ENCODE peak calls at places on chromosomes 7 and 10, in eight cellular contexts. D is mesothelial cell of epicardium; Y is mucosa of descending colon; S is activated naive CD4-positive, alpha-beta T cell treated with anti-CD3 and anti-CD28 coated beads, Interleukin-2, amount 10 ng/mL, durations not matched to agents 7 days and 5 days; M is left ventricle myocardium inferior; A is activated T-helper 1 cell treated with anti-CD3 and anti-CD28 coated beads, Interleukin-2, amount 50 U/mL, for 16 hours; K is T-helper 1 cell; T is NCI-H1105 treated with DMSO at 0.1 percent for 48 hours. B is an unnamed sample.

GRCh38 chr10:3452683-3453388 is 280.3 kb upstream of the PITRM1 start:
- DNase-seq in Y (no peak), M (no peak), T (no peak), D (no peak), A (no peak), K (no peak), S (no peak), B (peak)

GRCh38 chr10:685613-686012 is 3.9 kb downstream of the DIP2C start:
- DNase-seq in Y (no peak), D (no peak), A (no peak), T (no peak), M (no peak), K (no peak), S (no peak), B (no peak)

GRCh38 chr10:126042354-126042753 is 146.0 kb downstream of the FANK1 start:
- DNase-seq in A (no peak), D (no peak), T (no peak), S (no peak), K (no peak), M (no peak), Y (no peak), B (peak)

GRCh38 chr7:134997214-134997885 is 11.0 kb downstream of the AGBL3 start:
- DNase-seq in S (no peak), D (no peak), M (no peak), K (no peak), T (no peak), A (no peak), Y (no peak), B (no peak)

GRCh38 chr10:110045772-110046171 is 38.0 kb downstream of the ADD3 start:
- DNase-seq in Y (no peak), D (no peak), K (peak), M (no peak), A (no peak), S (no peak), T (no peak), B (no peak)

GRCh38 chr10:125057158-125058001 is 103.0 kb downstream of the CTBP2 start:
- DNase-seq in K (no peak), M (peak), A (no peak), D (no peak), S (no peak), T (no peak), Y (no peak), B (no peak)

GRCh38 chr10:100222529-100222928 is 6.9 kb downstream of the CHUK start:
- DNase-seq in K (no peak), A (no peak), D (no peak), M (no peak), Y (no peak), T (no peak), S (no peak), B (no peak)

GRCh38 chr7:114879554-114879953 is 42.3 kb upstream of the MDFIC start:
- DNase-seq in M (no peak), T (no peak), Y (no peak), A (no peak), D (no peak), S (no peak), K (no peak), B (no peak)

GRCh38 chr7:29019275-29019820 is 61.2 kb upstream of the TRIL start:
- DNase-seq in Y (no peak), D (no peak), S (no peak), A (no peak), M (no peak), T (no peak), K (no peak), B (peak)

GRCh38 chr7:2629740-2630681 is 1.8 kb upstream of the TTYH3 start:
- DNase-seq in M (no peak), S (no peak), A (no peak), Y (peak), T (no peak), D (no peak), K (no peak), B (peak)

GRCh38 chr7:141151726-141152125 is 77.9 kb downstream of the TMEM178B start:
- DNase-seq in D (no peak), S (no peak), A (no peak), K (no peak), Y (no peak), M (no peak), T (no peak), B (no peak)

GRCh38 chr7:47087866-47088265 is 494.0 kb downstream of the TNS3 start:
- DNase-seq in D (no peak), T (no peak), A (no peak), S (no peak), M (no peak), Y (no peak), K (no peak), B (peak)

GRCh38 chr10:75401569-75402485 is at the start of gene ZNF503:
- DNase-seq in K (peak), M (peak), D (peak), Y (peak), T (peak), A (no peak), S (peak), B (peak)

GRCh38 chr7:116969371-116969902 is 16.1 kb downstream of the ST7 start:
- DNase-seq in D (no peak), K (no peak), A (no peak), T (no peak), S (no peak), Y (no peak), M (no peak), B (no peak)

GRCh38 chr10:11170993-11171416 is 153.3 kb downstream of the CELF2 start:
- DNase-seq in S (no peak), Y (no peak), T (no peak), D (no peak), A (no peak), K (peak), M (no peak), B (no peak)

GRCh38 chr10:3935141-3935540 is 150.1 kb upstream of the KLF6 start:
- DNase-seq in M (no peak), S (peak), T (no peak), Y (no peak), A (peak), K (peak), D (no peak), B (peak)

GRCh38 chr10:84076047-84076388 is 63.3 kb upstream of the GHITM start:
- DNase-seq in S (no peak), M (no peak), T (no peak), A (no peak), K (no peak), Y (no peak), D (no peak), B (peak)

GRCh38 chr7:30176463-30177090 is 41.8 kb downstream of the MTURN start:
- DNase-seq in T (no peak), K (no peak), D (no peak), S (no peak), M (no peak), Y (no peak), A (no peak), B (no peak)

GRCh38 chr7:116315293-116315692 is 105.0 kb downstream of the TES start:
- DNase-seq in S (no peak), Y (no peak), T (no peak), D (no peak), M (no peak), A (no peak), K (no peak), B (peak)

B was measured in epithelial cell of esophagus.